ENCODE peak calls at places on chromosomes 12 and 14, in eight cellular contexts. F is fibroblast of mammary gland, Y is cardiac fibroblast, M is fibroblast of villous mesenchyme, S is mammary epithelial cell, B is heart right ventricle, R is psoas muscle, P is uterus. Q is an unnamed sample.

GRCh38 chr14:28101992-28102391 is 664.6 kb upstream of the FOXG1 start:
- DNase-seq in R (no peak), F (no peak), Y (peak), S (no peak), P (no peak), M (no peak), B (no peak), Q (no peak)

GRCh38 chr12:88897723-88898122 is 317.5 kb upstream of the KITLG start:
- DNase-seq in F (peak), M (no peak), B (no peak), P (no peak), R (no peak), Y (peak), S (no peak), Q (no peak)

GRCh38 chr12:5442251-5443006 is 10.5 kb downstream of the NTF3 start:
- DNase-seq in M (peak), R (no peak), F (peak), P (no peak), S (peak), Y (peak), B (no peak), Q (no peak)

GRCh38 chr12:52230364-52231281 is 2.4 kb upstream of the KRT7 start:
- DNase-seq in B (peak), P (no peak), F (peak), S (peak), M (peak), Y (peak), R (no peak), Q (peak)

GRCh38 chr14:91892918-91893527 is 25.7 kb upstream of the TC2N start:
- DNase-seq in M (no peak), S (no peak), B (no peak), P (no peak), Y (no peak), F (no peak), R (no peak), Q (no peak)

GRCh38 chr12:88579941-88580871 is at the start of gene KITLG:
- DNase-seq in M (peak), R (peak), F (peak), P (peak), S (peak), B (peak), Y (peak), Q (peak)

GRCh38 chr12:113048716-113049127 is 7.8 kb upstream of the DTX1 start:
- DNase-seq in R (no peak), B (no peak), S (peak), Y (peak), F (peak), P (no peak), M (peak), Q (no peak)

GRCh38 chr12:28054583-28054982 is 82.0 kb upstream of the PTHLH start:
- DNase-seq in P (no peak), M (no peak), F (no peak), R (no peak), S (no peak), Y (no peak), B (no peak), Q (no peak)

GRCh38 chr12:31832740-31833540 is 104.1 kb upstream of the AMN1 start:
- DNase-seq in P (no peak), M (no peak), R (no peak), F (no peak), Y (no peak), S (no peak), B (no peak), Q (no peak)

GRCh38 chr12:52525661-52526499 is 5.7 kb upstream of the KRT5 start:
- DNase-seq in Y (no peak), R (no peak), B (no peak), M (no peak), S (no peak), F (no peak), P (no peak), Q (no peak)

GRCh38 chr14:90777830-90778467 is 38.3 kb downstream of the TTC7B start:
- DNase-seq in Y (no peak), F (no peak), M (no peak), S (no peak), B (no peak), P (no peak), R (no peak), Q (no peak)

GRCh38 chr12:95440401-95440800 is 33.6 kb upstream of the METAP2 start:
- DNase-seq in F (peak), P (no peak), B (no peak), S (no peak), Y (peak), R (no peak), M (no peak), Q (no peak)

GRCh38 chr14:59098377-59098776 is 90.1 kb upstream of the DAAM1 start:
- DNase-seq in P (no peak), S (peak), Y (peak), F (peak), B (no peak), R (no peak), M (peak), Q (no peak)

GRCh38 chr14:95363468-95363954 is 43.8 kb upstream of the CLMN start:
- DNase-seq in S (no peak), M (no peak), Y (no peak), F (no peak), R (no peak), P (no peak), B (no peak), Q (no peak)

GRCh38 chr12:121773011-121773777 is 20.3 kb downstream of the RHOF start:
- DNase-seq in M (peak), F (peak), S (peak), P (peak), R (peak), B (peak), Y (peak), Q (peak)

GRCh38 chr12:71503579-71504470 is 64.2 kb downstream of the LGR5 start:
- DNase-seq in S (no peak), B (no peak), P (no peak), R (no peak), Y (no peak), F (no peak), M (no peak), Q (no peak)

GRCh38 chr14:94971750-94972149 is 185.6 kb downstream of the DICER1 start:
- DNase-seq in B (no peak), P (peak), F (peak), M (peak), Y (peak), S (no peak), R (peak), Q (no peak)

GRCh38 chr12:30792648-30793499 is 38.1 kb upstream of the CAPRIN2 start:
- DNase-seq in M (peak), Y (peak), P (no peak), F (peak), R (no peak), S (peak), B (no peak), Q (no peak)

GRCh38 chr12:53737951-53738833 is 10.9 kb upstream of the CALCOCO1 start:
- DNase-seq in M (no peak), R (no peak), P (no peak), Y (no peak), B (no peak), F (no peak), S (no peak), Q (no peak)

GRCh38 chr14:75800792-75801191 is 139.7 kb downstream of the TTLL5 start:
- DNase-seq in F (no peak), R (no peak), P (no peak), Y (no peak), M (no peak), B (no peak), S (no peak), Q (no peak)

GRCh38 chr12:111248981-111249380 is 119.9 kb downstream of the PHETA1 start:
- DNase-seq in Y (peak), M (no peak), S (peak), F (peak), P (no peak), R (no peak), B (no peak), Q (no peak)

GRCh38 chr14:88005050-88005481 is at the start of gene GPR65:
- DNase-seq in F (peak), Y (peak), M (peak), S (no peak), B (no peak), P (no peak), R (no peak), Q (no peak)

GRCh38 chr12:52234226-52234810 is 1.3 kb downstream of the KRT7 start:
- DNase-seq in M (no peak), B (no peak), F (no peak), Y (no peak), P (no peak), R (no peak), S (no peak), Q (no peak)

GRCh38 chr12:84594157-84594556 is 318.4 kb downstream of the SLC6A15 start:
- DNase-seq in B (no peak), S (no peak), R (no peak), P (no peak), F (no peak), Y (no peak), M (no peak), Q (no peak)

GRCh38 chr12:70691018-70691672 is 53.9 kb upstream of the PTPRB start:
- DNase-seq in B (no peak), F (peak), R (no peak), S (no peak), M (peak), P (no peak), Y (peak), Q (no peak)

GRCh38 chr14:77376771-77377501 is at the start of the genes SAMD15 and TMED8:
- DNase-seq in B (peak), S (peak), R (peak), P (peak), Y (peak), M (peak), F (peak), Q (peak)
- TF ChIP-seq CTCF in B (no peak), S (peak), R (peak), P (peak), Y (peak), M (peak), F (no peak), Q (peak)

DNA sequence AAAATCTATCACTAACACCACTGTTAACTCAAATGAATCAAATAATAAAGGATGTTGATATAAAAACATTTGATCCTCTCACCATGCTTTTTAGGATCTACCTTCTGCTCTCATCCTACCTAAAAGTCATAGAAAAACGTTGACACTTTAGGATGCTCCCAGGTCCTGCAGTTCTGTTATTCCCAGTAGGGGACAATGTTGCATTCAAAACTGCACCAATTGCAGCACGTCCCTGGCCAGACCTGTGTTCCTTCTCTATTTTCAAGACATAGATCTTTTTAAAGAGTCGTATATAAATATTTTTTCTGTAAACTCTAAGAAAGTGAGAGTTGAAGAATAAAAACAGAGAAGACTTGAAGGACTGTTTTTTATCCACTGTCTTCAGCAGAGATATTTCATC is 8.8 kb downstream of the AICDA start:
- DNase-seq in S (no peak), M (no peak), B (no peak), F (no peak), R (no peak), P (no peak), Y (no peak), Q (no peak)
- TF ChIP-seq CTCF in S (peak), M (no peak), B (no peak), F (peak), R (no peak), P (no peak), Y (peak), Q (no peak)

GRCh38 chr12:100651694-100652093 is 78.2 kb downstream of the GAS2L3 start:
- DNase-seq in R (no peak), Y (no peak), P (no peak), F (no peak), B (no peak), M (no peak), S (no peak), Q (no peak)

GRCh38 chr12:100652488-100652887 is 79.0 kb downstream of the GAS2L3 start:
- DNase-seq in P (no peak), R (no peak), Y (no peak), S (no peak), F (no peak), M (no peak), B (no peak), Q (no peak)

GRCh38 chr12:100646896-100647295 is 73.4 kb downstream of the GAS2L3 start:
- DNase-seq in S (no peak), R (no peak), B (no peak), F (no peak), M (no peak), P (no peak), Y (no peak), Q (no peak)

GRCh38 chr12:100656141-100656540 is 82.7 kb downstream of the GAS2L3 start:
- DNase-seq in R (no peak), S (no peak), M (no peak), P (no peak), Y (no peak), F (no peak), B (no peak), Q (no peak)

GRCh38 chr12:100651108-100651507 is 77.6 kb downstream of the GAS2L3 start:
- DNase-seq in M (no peak), B (no peak), P (no peak), S (no peak), R (no peak), Y (no peak), F (no peak), Q (no peak)
- TF ChIP-seq CTCF in M (peak), B (no peak), P (no peak), S (no peak), R (no peak), Y (no peak), F (peak), Q (no peak)

GRCh38 chr12:58814036-58814435 is 106.3 kb downstream of the LRIG3 start:
- DNase-seq in P (no peak), S (no peak), B (no peak), M (no peak), R (no peak), Y (no peak), F (no peak), Q (no peak)

GRCh38 chr12:58812229-58812628 is 108.1 kb downstream of the LRIG3 start:
- DNase-seq in P (no peak), B (no peak), R (no peak), S (no peak), F (no peak), M (no peak), Y (no peak), Q (no peak)

GRCh38 chr12:58815235-58815634 is 105.1 kb downstream of the LRIG3 start:
- DNase-seq in M (no peak), S (no peak), R (no peak), Y (no peak), B (no peak), F (no peak), P (no peak), Q (no peak)

GRCh38 chr12:58809064-58809607 is 111.2 kb downstream of the LRIG3 start:
- DNase-seq in P (no peak), F (no peak), S (no peak), Y (no peak), R (no peak), B (no peak), M (peak), Q (no peak)

DNA sequence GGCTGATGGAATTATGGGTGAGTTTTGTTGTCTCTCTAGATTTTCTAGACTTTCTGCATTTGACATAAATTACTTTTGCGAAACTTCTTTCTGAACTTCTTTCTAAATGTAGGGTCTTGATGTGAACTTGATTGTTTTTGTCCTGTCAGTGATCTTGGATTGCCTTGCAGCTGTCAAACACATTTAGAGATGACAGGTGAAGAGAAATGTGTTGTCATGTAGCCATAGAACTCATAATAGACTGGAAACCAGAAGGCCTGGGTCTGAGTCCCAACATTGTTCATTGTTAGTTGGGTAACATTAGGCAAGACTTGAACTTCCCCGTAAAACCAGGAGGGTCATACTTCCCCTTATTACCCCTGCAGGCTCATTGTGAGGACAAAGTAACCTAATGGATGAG is 109.0 kb downstream of the LRIG3 start:
- DNase-seq in R (no peak), P (no peak), Y (no peak), F (no peak), S (no peak), B (no peak), M (no peak), Q (no peak)
- TF ChIP-seq CTCF in R (no peak), P (no peak), Y (no peak), F (no peak), S (no peak), B (no peak), M (no peak), Q (no peak)

GRCh38 chr14:106518054-106518943 is 991.9 kb downstream of the TMEM121 start:
- DNase-seq in M (no peak), Y (no peak), S (no peak), P (no peak), F (no peak), R (peak), B (peak), Q (peak)
- TF ChIP-seq CTCF in M (no peak), Y (no peak), S (peak), P (no peak), F (no peak), R (no peak), B (no peak), Q (no peak)

GRCh38 chr14:100294213-100294962 is 11.9 kb downstream of the SLC25A29 start:
- DNase-seq in M (no peak), F (peak), Y (peak), P (peak), B (peak), S (no peak), R (peak), Q (peak)
- TF ChIP-seq CTCF in M (no peak), F (no peak), Y (no peak), P (no peak), B (no peak), S (no peak), R (no peak), Q (no peak)

GRCh38 chr12:6961695-6962284 is 8.7 kb downstream of the PHB2 start:
- DNase-seq in S (peak), F (peak), P (peak), Y (peak), B (peak), M (peak), R (peak), Q (peak)
- TF ChIP-seq CTCF in S (peak), F (peak), P (peak), Y (peak), B (peak), M (peak), R (peak), Q (peak)

DNA sequence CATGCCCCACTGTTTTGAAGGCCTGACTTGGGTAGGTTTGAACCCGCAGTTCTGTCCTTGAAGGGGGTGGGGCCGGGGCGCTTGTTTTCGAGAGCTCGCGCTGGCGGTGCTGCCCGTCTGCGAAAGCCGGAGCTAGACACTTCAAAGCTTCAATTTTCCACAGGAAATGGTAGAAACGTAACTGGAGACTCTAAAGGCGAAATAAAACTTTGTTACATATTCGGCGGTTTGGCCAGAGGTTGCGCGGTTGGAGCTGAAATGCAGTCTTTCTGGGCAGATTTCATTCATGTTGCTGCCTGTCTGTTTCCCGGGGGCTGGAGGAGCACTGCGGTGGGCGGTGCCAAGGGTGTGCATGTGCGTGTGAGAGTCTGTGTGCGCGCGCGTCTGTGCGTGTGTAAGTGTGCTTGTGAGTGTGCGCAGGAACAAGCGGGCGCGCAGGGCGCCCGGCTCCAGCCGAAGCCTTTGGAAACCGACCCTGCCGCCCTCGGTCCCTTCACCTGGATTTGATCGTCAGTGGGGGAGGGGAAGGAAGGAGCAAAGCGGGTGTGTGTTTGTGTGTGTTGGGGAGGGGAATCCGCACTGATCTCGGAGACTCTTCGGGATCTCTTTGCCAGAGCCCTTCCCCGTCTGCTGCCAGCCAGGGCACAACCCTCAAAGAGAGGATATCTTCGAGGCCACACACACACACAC is 227.7 kb upstream of the CRY1 start:
- DNase-seq in P (no peak), R (peak), Y (peak), S (peak), F (no peak), B (no peak), M (peak), Q (no peak)
- TF ChIP-seq CTCF in P (no peak), R (no peak), Y (no peak), S (no peak), F (no peak), B (no peak), M (no peak), Q (no peak)

DNA sequence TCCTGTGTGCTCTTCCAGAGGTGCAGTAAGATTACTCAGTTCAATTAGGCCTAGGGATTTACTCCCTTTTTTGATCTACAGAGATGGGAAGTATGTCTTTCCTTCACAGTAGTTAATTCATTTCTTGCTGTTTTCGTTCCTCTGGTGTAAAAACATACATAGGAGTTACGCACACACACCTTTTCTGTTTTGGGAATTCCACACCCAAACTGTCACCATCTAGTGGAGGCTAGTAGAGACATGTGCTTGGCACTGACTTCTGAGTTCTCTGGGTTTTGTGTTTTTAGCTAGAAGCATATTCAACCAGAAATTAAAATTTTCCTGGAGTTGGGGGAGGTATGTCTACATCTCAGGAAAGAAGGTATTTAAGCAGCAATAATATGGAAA is 1.4 kb downstream of the SUSD6 start:
- DNase-seq in F (peak), B (no peak), R (no peak), Y (peak), S (peak), P (no peak), M (no peak), Q (no peak)
- TF ChIP-seq CTCF in F (peak), B (no peak), R (no peak), Y (peak), S (peak), P (peak), M (no peak), Q (peak)

Q was measured in left ventricle myocardium inferior.